ENCODE peak calls at places on chromosomes 1 and 21, in five cellular contexts. K, R, F, P and M are unnamed samples.

GRCh38 chr1:50080904-50081586 is 27.7 kb upstream of the ELAVL4 start:
- DNase-seq in K (no peak), R (no peak), F (peak), P (no peak), M (peak)

GRCh38 chr1:193068013-193068412 is 8.6 kb downstream of the RO60 start:
- DNase-seq in K (no peak), R (no peak), F (no peak), P (no peak), M (peak)

GRCh38 chr1:40049745-40050144 is 9.2 kb downstream of the CAP1 start:
- DNase-seq in K (no peak), R (no peak), F (no peak), P (no peak), M (no peak)

GRCh38 chr1:64686828-64687724 is 57.8 kb upstream of the RAVER2 start:
- DNase-seq in K (peak), R (peak), F (no peak), P (peak), M (peak)

GRCh38 chr1:243343970-243344749 is 88.3 kb downstream of the SDCCAG8 start:
- DNase-seq in K (peak), R (peak), F (no peak), P (peak), M (peak)

GRCh38 chr1:206001476-206001888 is 1.7 kb downstream of the RAB7B start:
- DNase-seq in K (peak), R (peak), F (no peak), P (peak), M (peak)

GRCh38 chr1:66769512-66770229 is 17.4 kb downstream of the DYNLT5 start:
- DNase-seq in K (no peak), R (no peak), F (no peak), P (no peak), M (no peak)

GRCh38 chr1:182111496-182111895 is 50.0 kb upstream of the ZNF648 start:
- DNase-seq in K (no peak), R (no peak), F (no peak), P (no peak), M (no peak)

GRCh38 chr1:905071-905749 is 18.5 kb upstream of the SAMD11 start:
- DNase-seq in K (no peak), R (no peak), F (peak), P (no peak), M (peak)

GRCh38 chr1:200207711-200208126 is 180.2 kb downstream of the NR5A2 start:
- DNase-seq in K (no peak), R (no peak), F (no peak), P (no peak), M (peak)

GRCh38 chr1:206563367-206563953 is 48.8 kb downstream of the EIF2D start:
- DNase-seq in K (no peak), R (no peak), F (no peak), P (no peak), M (no peak)

GRCh38 chr21:31612889-31613785 is 46.4 kb upstream of the SOD1 start:
- DNase-seq in K (no peak), R (no peak), F (no peak), P (no peak), M (peak)

GRCh38 chr1:21468597-21468996 is 28.7 kb downstream of the NBPF3 start:
- DNase-seq in K (peak), R (no peak), F (peak), P (no peak), M (peak)

GRCh38 chr1:17684810-17685209 is 70.3 kb upstream of the ACTL8 start:
- DNase-seq in K (no peak), R (no peak), F (no peak), P (no peak), M (no peak)

GRCh38 chr1:17688217-17688810 is 66.8 kb upstream of the ACTL8 start:
- DNase-seq in K (no peak), R (no peak), F (no peak), P (no peak), M (no peak)

GRCh38 chr1:17687125-17687524 is 68.0 kb upstream of the ACTL8 start:
- DNase-seq in K (no peak), R (no peak), F (no peak), P (no peak), M (no peak)

GRCh38 chr1:17683551-17683950 is 71.6 kb upstream of the ACTL8 start:
- DNase-seq in K (no peak), R (no peak), F (no peak), P (no peak), M (no peak)

DNA sequence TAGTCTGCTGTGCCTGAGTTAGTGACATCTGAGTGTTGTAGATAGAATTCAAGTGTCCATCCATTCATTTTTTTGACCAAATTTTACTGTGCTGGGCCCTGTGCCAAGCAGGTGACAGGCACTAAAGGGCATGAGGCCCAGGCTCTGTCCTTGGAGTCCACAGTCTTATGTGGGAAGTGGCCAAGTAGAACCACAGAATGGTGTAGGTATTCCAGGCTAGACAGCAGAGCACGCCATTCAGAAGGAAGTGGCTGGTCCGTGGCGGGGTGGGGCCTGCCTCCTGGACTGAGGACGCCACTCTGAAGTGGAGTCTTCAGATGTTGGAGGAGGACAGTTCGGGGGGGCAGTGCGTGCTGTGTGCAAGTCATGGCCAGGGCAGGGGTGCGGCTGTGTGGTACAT is 68.9 kb upstream of the ACTL8 start:
- DNase-seq in K (no peak), R (no peak), F (no peak), P (no peak), M (no peak)
- TF ChIP-seq CTCF in K (no peak), R (no peak), F (no peak), P (no peak), M (no peak)

GRCh38 chr1:44045064-44045463 is 13.8 kb upstream of the SLC6A9 start:
- DNase-seq in K (no peak), R (no peak), F (peak), P (no peak), M (no peak)

GRCh38 chr1:44040856-44041255 is 9.6 kb upstream of the SLC6A9 start:
- DNase-seq in K (no peak), R (no peak), F (no peak), P (no peak), M (no peak)

GRCh38 chr1:44044071-44044801 is 13.0 kb upstream of the SLC6A9 start:
- DNase-seq in K (no peak), R (no peak), F (peak), P (no peak), M (no peak)

GRCh38 chr1:44040418-44040817 is 9.2 kb upstream of the SLC6A9 start:
- DNase-seq in K (no peak), R (no peak), F (no peak), P (no peak), M (peak)

GRCh38 chr1:44043176-44044070 is 12.2 kb upstream of the SLC6A9 start:
- DNase-seq in K (no peak), R (no peak), F (peak), P (no peak), M (no peak)
- TF ChIP-seq MAX in K (no peak), R (no peak), F (no peak), P (no peak), M (no peak)

GRCh38 chr1:24157921-24158481 is 15.1 kb upstream of the IL22RA1 start:
- DNase-seq in K (no peak), R (peak), F (peak), P (no peak), M (no peak)
- TF ChIP-seq CTCF in K (peak), R (no peak), F (peak), P (no peak), M (no peak)

DNA sequence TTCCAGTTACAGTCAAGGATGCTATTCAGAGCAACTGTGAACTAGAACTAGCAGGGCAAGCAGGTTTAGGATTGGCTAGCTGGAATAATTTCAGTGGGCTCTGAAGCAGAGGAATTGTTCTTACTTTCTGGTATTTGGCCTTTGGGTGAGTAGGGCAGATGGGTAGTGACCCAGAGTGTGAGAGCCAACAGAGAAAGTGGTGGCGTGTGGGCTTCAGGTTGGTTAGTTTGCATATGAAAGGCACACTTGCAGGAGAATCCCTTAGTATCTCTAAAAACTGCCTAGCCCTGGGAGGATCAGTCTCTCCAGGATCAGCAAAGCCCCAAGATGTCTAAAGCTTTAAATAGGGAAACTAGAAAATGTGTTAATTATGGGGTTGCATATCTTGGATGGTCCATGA is 67.6 kb upstream of the LRRC8B start:
- DNase-seq in K (no peak), R (no peak), F (peak), P (no peak), M (no peak)
- TF ChIP-seq MAX in K (no peak), R (no peak), F (no peak), P (no peak), M (no peak)

GRCh38 chr1:230167419-230167852 is 100.4 kb downstream of the GALNT2 start:
- DNase-seq in K (peak), R (peak), F (peak), P (peak), M (peak)
- TF ChIP-seq CTCF in K (peak), R (peak), F (peak), P (peak), M (peak)

GRCh38 chr1:17873007-17873675 is 118.0 kb downstream of the ACTL8 start:
- DNase-seq in K (no peak), R (no peak), F (no peak), P (no peak), M (no peak)
- TF ChIP-seq MAX in K (no peak), R (no peak), F (no peak), P (no peak), M (no peak)

GRCh38 chr21:40165671-40166070 is 298.4 kb downstream of the PCP4 start:
- DNase-seq in K (no peak), R (no peak), F (no peak), P (no peak), M (no peak)

GRCh38 chr21:40169971-40170370 is 302.7 kb downstream of the PCP4 start:
- DNase-seq in K (no peak), R (no peak), F (no peak), P (no peak), M (no peak)

GRCh38 chr21:40160911-40161310 is 293.7 kb downstream of the PCP4 start:
- DNase-seq in K (no peak), R (no peak), F (no peak), P (no peak), M (no peak)

GRCh38 chr21:40165212-40165611 is 298.0 kb downstream of the PCP4 start:
- DNase-seq in K (no peak), R (no peak), F (no peak), P (no peak), M (no peak)

DNA sequence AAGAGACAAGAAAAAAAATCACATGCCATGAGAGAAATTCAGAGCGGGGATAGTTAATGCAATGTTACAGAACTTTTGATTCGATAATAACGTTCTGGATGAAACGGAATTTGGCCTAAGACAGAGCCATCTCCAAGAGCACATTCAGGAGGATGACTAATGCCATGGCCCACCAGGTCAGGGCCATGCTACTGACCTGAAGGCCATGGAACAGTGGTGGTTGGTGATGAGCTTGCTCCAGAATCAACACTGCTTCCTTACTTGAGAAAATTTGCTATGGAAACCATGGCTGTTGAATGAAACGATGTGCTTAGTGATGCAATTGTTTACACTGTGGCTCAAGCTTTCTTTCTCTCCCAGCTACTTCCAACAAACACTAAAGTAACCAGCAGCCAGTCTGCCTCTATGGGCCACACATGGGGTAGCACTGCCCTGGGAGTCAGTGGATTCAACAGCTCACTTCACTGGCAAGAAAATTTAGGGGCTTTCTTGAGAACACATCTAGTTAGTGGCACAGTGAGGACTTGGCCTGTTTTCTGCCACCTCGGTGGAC is 299.1 kb downstream of the PCP4 start:
- DNase-seq in K (no peak), R (no peak), F (no peak), P (no peak), M (no peak)
- TF ChIP-seq CTCF in K (no peak), R (no peak), F (no peak), P (no peak), M (no peak)